ENCODE peak calls at places on chromosomes 12 and 14, in six cellular contexts. M is gastrocnemius medialis, W is tibial nerve, G is uterus, B is lower leg skin, I is A549. O is an unnamed sample.

GRCh38 chr12:69688496-69689427 is 10.3 kb downstream of the BEST3 start:
- DNase-seq in B (peak), I (peak), W (peak), G (peak), M (peak), O (no peak)

GRCh38 chr14:74591899-74592298 is 20.1 kb downstream of the LTBP2 start:
- DNase-seq in W (no peak), B (no peak), M (no peak), I (no peak), G (no peak), O (no peak)

GRCh38 chr14:105562713-105563346 is 36.4 kb downstream of the TMEM121 start:
- DNase-seq in G (no peak), I (no peak), M (no peak), W (no peak), B (peak), O (no peak)

GRCh38 chr12:99769581-99769980 is 122.0 kb downstream of the GARIN6 start:
- DNase-seq in M (no peak), I (no peak), G (no peak), B (no peak), W (no peak), O (no peak)

GRCh38 chr14:68549057-68549421 is 243.8 kb downstream of the ZFP36L1 start:
- DNase-seq in W (no peak), G (peak), B (no peak), I (peak), M (peak), O (no peak)

GRCh38 chr14:88791629-88792571 is 853 bp downstream of the EML5 start:
- DNase-seq in W (no peak), G (peak), I (peak), B (no peak), M (no peak), O (peak)

GRCh38 chr12:52867152-52867551 is 18.4 kb upstream of the KRT78 start:
- DNase-seq in B (no peak), I (no peak), G (no peak), M (no peak), W (no peak), O (no peak)

GRCh38 chr12:42525444-42525843 is 64.1 kb downstream of the PRICKLE1 start:
- DNase-seq in B (no peak), I (no peak), M (no peak), W (no peak), G (no peak), O (no peak)

GRCh38 chr14:77882098-77882497 is 82.2 kb downstream of the ADCK1 start:
- DNase-seq in M (no peak), W (no peak), B (no peak), I (peak), G (no peak), O (no peak)

GRCh38 chr14:75298187-75298985 is 19.8 kb downstream of the FOS start:
- DNase-seq in I (no peak), M (peak), G (peak), W (no peak), B (peak), O (no peak)

GRCh38 chr12:15910468-15910863 is 666 bp upstream of the DERA start:
- DNase-seq in B (no peak), M (no peak), W (no peak), I (no peak), G (no peak), O (no peak)

GRCh38 chr12:15910864-15911696 is at the start of gene DERA:
- DNase-seq in I (peak), G (peak), B (peak), M (peak), W (peak), O (peak)
- TF ChIP-seq POLR2A in I (peak), G (peak), B (no peak), M (peak), W (peak), O (peak)

DNA sequence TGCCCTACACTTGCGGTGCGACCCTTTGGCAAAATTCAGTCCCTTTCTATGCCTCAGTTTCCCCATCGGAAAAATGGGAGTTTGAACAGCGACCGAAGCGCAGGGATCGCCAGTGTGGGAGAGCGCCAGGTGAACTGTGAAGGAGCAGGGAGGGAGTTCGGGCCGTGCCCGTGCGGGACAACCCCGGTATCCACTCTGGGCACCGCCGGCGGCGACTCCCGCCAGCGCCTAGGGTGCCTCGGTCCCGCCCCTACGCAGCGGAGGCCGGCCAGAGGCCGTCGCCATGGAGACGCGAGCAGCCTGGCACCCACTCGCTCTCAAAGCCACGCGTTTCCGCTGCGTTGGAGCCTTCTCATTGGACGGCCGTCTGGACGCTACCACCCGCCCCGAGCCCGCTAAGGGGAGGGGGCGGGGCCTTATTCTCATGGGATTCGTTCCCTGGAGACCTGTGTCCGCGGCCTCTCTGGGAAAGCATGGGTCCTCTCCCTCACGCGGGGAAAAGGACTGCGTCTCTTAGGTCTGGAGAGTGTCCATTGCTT is 729 bp upstream of the MLEC start:
- DNase-seq in G (peak), I (peak), B (peak), W (peak), M (peak), O (peak)
- TF ChIP-seq POLR2A in G (peak), I (peak), B (no peak), W (peak), M (no peak), O (peak)

GRCh38 chr14:35400707-35401421 is 3.7 kb downstream of the NFKBIA start:
- DNase-seq in B (no peak), G (no peak), W (no peak), I (no peak), M (no peak), O (no peak)
- TF ChIP-seq POLR2A in B (no peak), G (no peak), W (no peak), I (no peak), M (no peak), O (peak)

DNA sequence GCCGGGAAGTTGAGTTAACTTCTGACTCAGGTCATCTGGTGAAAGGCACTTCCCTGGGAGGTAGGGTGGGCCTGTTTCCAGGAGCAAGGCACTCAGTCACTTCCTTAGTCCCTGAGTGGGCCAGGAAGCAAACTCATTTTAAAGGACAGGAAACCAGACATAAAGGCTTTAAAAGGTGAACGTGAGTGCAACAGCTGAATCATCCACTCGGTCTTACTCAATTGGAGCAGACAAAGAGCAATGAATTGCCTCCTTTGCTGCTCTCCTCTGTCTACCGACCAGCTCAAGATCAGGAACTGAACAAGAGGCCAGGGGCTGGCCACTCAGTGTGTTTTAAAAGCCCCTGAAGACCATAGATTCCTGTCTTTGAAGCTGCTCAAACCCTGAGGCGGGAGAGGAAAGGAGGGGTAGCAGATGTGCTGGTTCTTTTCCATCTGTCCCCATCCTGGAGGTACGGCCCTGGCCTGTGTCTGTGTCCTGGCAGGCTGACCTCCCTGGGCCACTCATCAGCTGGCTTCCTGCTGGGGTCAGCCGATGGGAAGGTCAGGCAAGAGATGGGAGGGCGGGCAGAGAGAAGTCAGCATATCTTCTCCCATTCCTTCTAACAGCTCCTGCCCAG is 148.9 kb downstream of the PPM1H start:
- DNase-seq in G (peak), M (no peak), B (no peak), I (peak), W (peak), O (no peak)
- TF ChIP-seq POLR2A in G (no peak), M (no peak), B (no peak), I (peak), W (no peak), O (no peak)